ENCODE peak calls at places on chromosomes 4 and X, in eight cellular contexts. J is astrocyte; T is kidney epithelial cell; Q is CD8-positive, alpha-beta memory T cell; L is upper lobe of right lung; P is SK-N-MC; C is mammary epithelial cell; X is stomach. E is an unnamed sample.

GRCh38 chr4:108171541-108172230 is 3.0 kb upstream of the LEF1 start:
- DNase-seq in T (no peak), L (no peak), J (no peak), X (no peak), C (no peak), P (no peak), Q (peak; percentile 29), E (no peak)

GRCh38 chrX:115233497-115234219 is at the start of gene LRCH2:
- DNase-seq in X (no peak), T (no peak), C (no peak), L (peak; percentile 68), P (no peak), J (peak; percentile 12), Q (no peak), E (no peak)

GRCh38 chr4:23686169-23686903 is 203.5 kb downstream of the PPARGC1A start:
- DNase-seq in P (no peak), J (no peak), X (no peak), L (no peak), C (no peak), Q (no peak), T (no peak), E (no peak)

GRCh38 chr4:54745031-54745770 is 87.4 kb downstream of the KIT start:
- DNase-seq in X (no peak), Q (no peak), T (no peak), P (no peak), C (peak; percentile 61), J (no peak), L (no peak), E (no peak)

GRCh38 chr4:20318899-20319291 is 67.2 kb downstream of the SLIT2 start:
- DNase-seq in X (no peak), P (no peak), J (no peak), Q (no peak), C (no peak), T (no peak), L (no peak), E (no peak)

GRCh38 chrX:34874763-34875162 is 67.8 kb upstream of the FAM47B start:
- DNase-seq in P (no peak), T (no peak), L (no peak), C (no peak), J (no peak), Q (no peak), X (no peak), E (no peak)

GRCh38 chr4:153233761-153234371 is 29.6 kb downstream of the TRIM2 start:
- DNase-seq in Q (no peak), P (peak; percentile 98), T (peak; percentile 73), C (peak; percentile 92), J (peak; percentile 97), X (peak; percentile 49), L (no peak), E (no peak)

GRCh38 chr4:157700898-157701694 is 471.7 kb downstream of the GASK1B start:
- DNase-seq in X (no peak), T (no peak), C (no peak), P (no peak), J (peak; percentile 26), L (no peak), Q (no peak), E (no peak)

GRCh38 chr4:152970102-152970820 is 34.1 kb downstream of the FHDC1 start:
- DNase-seq in L (no peak), P (no peak), T (no peak), X (no peak), C (peak; percentile 91), Q (no peak), J (peak; percentile 88), E (no peak)

GRCh38 chrX:18885317-18886004 is 98.5 kb downstream of the PHKA2 start:
- DNase-seq in J (peak; percentile 45), L (no peak), T (no peak), X (no peak), P (no peak), C (no peak), Q (no peak), E (peak; percentile 52)

GRCh38 chr4:169115897-169116254 is 105.8 kb upstream of the CBR4 start:
- DNase-seq in C (peak; percentile 100), X (peak; percentile 64), J (peak; percentile 99), P (no peak), L (no peak), Q (no peak), T (peak; percentile 98), E (peak; percentile 29)

GRCh38 chr4:159281781-159282180 is 178.9 kb downstream of the RAPGEF2 start:
- DNase-seq in Q (no peak), P (no peak), C (peak; percentile 32), X (no peak), L (no peak), J (no peak), T (no peak), E (no peak)

GRCh38 chr4:149980941-149981340 is 97.3 kb upstream of the DCLK2 start:
- DNase-seq in L (no peak), T (peak; percentile 25), P (no peak), X (peak; percentile 44), C (peak; percentile 34), Q (peak; percentile 6), J (peak; percentile 44), E (peak; percentile 50)

GRCh38 chrX:12865359-12865758 is 1.5 kb upstream of the TLR7 start:
- DNase-seq in T (no peak), Q (no peak), X (no peak), C (no peak), J (no peak), P (no peak), L (no peak), E (no peak)

GRCh38 chr4:184671101-184671500 is 21.6 kb downstream of the PRIMPOL start:
- DNase-seq in J (no peak), L (no peak), Q (no peak), X (peak; percentile 39), T (no peak), C (peak; percentile 64), P (no peak), E (no peak)

GRCh38 chrX:132858018-132858417 is 100.4 kb downstream of the HS6ST2 start:
- DNase-seq in X (no peak), P (no peak), T (no peak), Q (no peak), J (no peak), L (no peak), C (no peak), E (no peak)

GRCh38 chrX:18792828-18793227 is 85.4 kb downstream of the PPEF1 start:
- DNase-seq in X (no peak), Q (no peak), J (no peak), P (no peak), L (no peak), T (no peak), C (no peak), E (no peak)

GRCh38 chrX:136761410-136761809 is 19.3 kb downstream of the ARHGEF6 start:
- DNase-seq in J (no peak), T (no peak), X (no peak), L (no peak), C (no peak), Q (no peak), P (no peak), E (no peak)

GRCh38 chrX:112651766-112652165 is 28.0 kb downstream of the LHFPL1 start:
- DNase-seq in X (no peak), L (no peak), T (no peak), J (peak; percentile 52), Q (no peak), C (no peak), P (no peak), E (no peak)

GRCh38 chr4:7155611-7156071 is 36.7 kb upstream of the SORCS2 start:
- DNase-seq in J (peak; percentile 74), C (peak; percentile 72), Q (no peak), T (no peak), P (no peak), L (peak; percentile 53), X (no peak), E (no peak)
- H3K4me3 ChIP-seq in J (no peak overlapping the region), C (no peak overlapping the region), Q (no peak overlapping the region), T (no peak overlapping the region), P (no peak overlapping the region), L (no peak overlapping the region), X (no peak overlapping the region), E (no peak overlapping the region)

GRCh38 chr4:3512719-3513118 is 19.5 kb downstream of the LRPAP1 start:
- DNase-seq in X (no peak), L (no peak), C (no peak), J (no peak), T (no peak), Q (no peak), P (no peak), E (no peak)

GRCh38 chr4:3514806-3515421 is 17.3 kb downstream of the LRPAP1 start:
- DNase-seq in T (no peak), X (no peak), L (no peak), Q (no peak), C (peak; percentile 17), J (no peak), P (no peak), E (no peak)

GRCh38 chr4:3514221-3514780 is 17.9 kb downstream of the LRPAP1 start:
- DNase-seq in Q (no peak), T (no peak), L (no peak), C (no peak), X (no peak), P (no peak), J (no peak), E (no peak)

GRCh38 chr4:3512279-3512678 is 19.9 kb downstream of the LRPAP1 start:
- DNase-seq in C (no peak), P (no peak), J (no peak), L (no peak), Q (no peak), X (no peak), T (no peak), E (no peak)

GRCh38 chr4:3513807-3514206 is 18.4 kb downstream of the LRPAP1 start:
- DNase-seq in Q (no peak), C (no peak), T (no peak), P (no peak), X (no peak), J (no peak), L (no peak), E (no peak)
- H3K36me3 ChIP-seq in Q (peaks cover 15% of the 10 kb centered on the region), C (peaks cover 19% of the 10 kb centered on the region), T (peaks cover 2% of the 10 kb centered on the region), P (peaks cover 31% of the 10 kb centered on the region), X (peaks cover 98% of the 10 kb centered on the region), J (peaks cover 5% of the 10 kb centered on the region), L (peaks cover 78% of the 10 kb centered on the region), E (no peaks in the 10 kb centered on the region)

GRCh38 chr4:15651682-15652081 is 3.5 kb downstream of the FBXL5 start:
- DNase-seq in C (no peak), Q (no peak), X (no peak), L (no peak), P (no peak), J (no peak), T (no peak), E (no peak)
- H3K4me3 ChIP-seq in C (no peak overlapping the region), Q (no peak overlapping the region), X (no peak overlapping the region), L (no peak overlapping the region), P (peak overlapping the region; percentile 28), J (no peak overlapping the region), T (no peak overlapping the region), E (no peak overlapping the region)

GRCh38 chr4:1235381-1236102 is 13.4 kb downstream of the CTBP1 start:
- DNase-seq in T (no peak), L (peak; percentile 53), J (no peak), X (no peak), P (no peak), Q (no peak), C (no peak), E (no peak)

GRCh38 chr4:1233641-1234277 is 15.2 kb downstream of the CTBP1 start:
- DNase-seq in C (no peak), P (no peak), T (no peak), Q (no peak), J (peak; percentile 7), L (peak; percentile 59), X (no peak), E (no peak)

GRCh38 chr4:1234811-1235292 is 14.1 kb downstream of the CTBP1 start:
- DNase-seq in J (no peak), L (peak; percentile 50), Q (no peak), C (no peak), X (no peak), P (no peak), T (no peak), E (no peak)

GRCh38 chr4:1232661-1233621 is 16.0 kb downstream of the CTBP1 start:
- DNase-seq in Q (no peak), T (no peak), C (no peak), X (no peak), P (no peak), J (peak; percentile 25), L (no peak), E (no peak)

GRCh38 chr4:1234296-1234695 is 14.6 kb downstream of the CTBP1 start:
- DNase-seq in L (peak; percentile 31), Q (no peak), P (peak; percentile 51), J (no peak), T (no peak), X (no peak), C (no peak), E (no peak)
- H3K36me3 ChIP-seq in L (peaks cover 81% of the 10 kb centered on the region), Q (peaks cover 20% of the 10 kb centered on the region), P (peaks cover 56% of the 10 kb centered on the region), J (peaks cover 12% of the 10 kb centered on the region), T (peaks cover 3% of the 10 kb centered on the region), X (peaks cover 100% of the 10 kb centered on the region), C (peaks cover 8% of the 10 kb centered on the region), E (peaks cover 4% of the 10 kb centered on the region)

E was measured in Caco-2.